ENCODE peak calls at places on chromosome 5, in nine cellular contexts. V is dorsolateral prefrontal cortex; M is GM12878; L is left cardiac atrium; H is NCI-H1092; D is choroid plexus epithelial cell; Z is neural crest cell; K is nephron progenitor cell; S is CD8-positive, alpha-beta memory T cell. R is an unnamed sample.

GRCh38 chr5:151496041-151496484 is 48.7 kb downstream of the SLC36A1 start:
- DNase-seq in V (no peak), K (no peak), S (no peak), D (peak; percentile 50), Z (no peak), H (no peak), L (no peak), M (no peak), R (no peak)

GRCh38 chr5:104367978-104368377 is 805.4 kb upstream of the NUDT12 start:
- DNase-seq in D (no peak), V (no peak), S (no peak), M (no peak), Z (no peak), K (no peak), H (no peak), L (no peak), R (no peak)

GRCh38 chr5:96207420-96207819 is 225.6 kb downstream of the PCSK1 start:
- DNase-seq in V (no peak), H (no peak), S (no peak), K (no peak), Z (no peak), D (peak; percentile 23), M (no peak), L (no peak), R (no peak)

GRCh38 chr5:1805736-1806135 is 4.5 kb downstream of the NDUFS6 start:
- DNase-seq in Z (no peak), V (no peak), H (no peak), L (no peak), K (no peak), M (no peak), S (no peak), D (no peak), R (no peak)

GRCh38 chr5:143543358-143544255 is 140.1 kb upstream of the NR3C1 start:
- DNase-seq in Z (no peak), H (no peak), V (no peak), M (no peak), S (no peak), K (no peak), D (peak; percentile 59), L (no peak), R (no peak)

GRCh38 chr5:79119486-79119885 is 7.9 kb downstream of the BHMT start:
- DNase-seq in Z (no peak), S (no peak), H (no peak), V (no peak), L (no peak), D (no peak), M (no peak), K (no peak), R (no peak)

GRCh38 chr5:57432876-57433275 is 49.7 kb downstream of the ACTBL2 start:
- DNase-seq in H (no peak), Z (no peak), K (no peak), D (peak; percentile 66), V (no peak), S (no peak), L (no peak), M (no peak), R (no peak)

GRCh38 chr5:75567710-75568109 is 43.5 kb upstream of the ANKDD1B start:
- DNase-seq in Z (no peak), S (no peak), K (no peak), D (peak; percentile 77), L (no peak), M (peak; percentile 48), V (no peak), H (no peak), R (peak; percentile 30)

GRCh38 chr5:71907589-71908145 is 188.6 kb downstream of the CARTPT start:
- DNase-seq in V (no peak), H (no peak), L (no peak), M (no peak), Z (no peak), D (no peak), K (no peak), S (no peak), R (no peak)

GRCh38 chr5:177133845-177134652 is 476 bp downstream of the NSD1 start:
- DNase-seq in L (peak; percentile 52), Z (peak; percentile 58), H (no peak), M (no peak), K (peak; percentile 78), V (peak; percentile 30), S (peak; percentile 28), D (peak; percentile 55), R (peak; percentile 81)

GRCh38 chr5:136203303-136203922 is 10.5 kb upstream of the SMIM32 start:
- DNase-seq in M (no peak), Z (no peak), K (no peak), L (no peak), S (no peak), H (no peak), V (no peak), D (no peak), R (no peak)

GRCh38 chr5:112511920-112512319 is 92.8 kb upstream of the EPB41L4A start:
- DNase-seq in S (no peak), Z (no peak), D (no peak), K (no peak), H (no peak), V (no peak), M (no peak), L (no peak), R (no peak)

GRCh38 chr5:74326571-74327338 is 313.8 kb downstream of the ENC1 start:
- DNase-seq in S (peak; percentile 44), Z (no peak), K (no peak), D (peak; percentile 99), V (peak; percentile 41), M (peak; percentile 92), L (no peak), H (no peak), R (peak; percentile 48)

GRCh38 chr5:97163360-97163764 is 19.7 kb downstream of the RIOK2 start:
- DNase-seq in V (no peak), H (no peak), D (peak; percentile 49), S (no peak), K (no peak), L (no peak), M (no peak), Z (no peak), R (no peak)

GRCh38 chr5:179326176-179326997 is 18.9 kb downstream of the ADAMTS2 start:
- DNase-seq in K (peak; percentile 29), V (no peak), S (no peak), H (no peak), M (no peak), Z (no peak), L (peak; percentile 73), D (peak; percentile 90), R (no peak)

GRCh38 chr5:138807182-138807581 is 54.0 kb downstream of the CTNNA1 start:
- DNase-seq in S (no peak), K (no peak), D (no peak), M (no peak), L (no peak), Z (no peak), H (no peak), V (no peak), R (no peak)

R was measured in GM06990.